ENCODE peak calls at places on chromosomes 16 and 17, in seven cellular contexts. X is C1 segment of cervical spinal cord; G is skeletal muscle cell; A is A172; D is transverse colon; R is HS-27A; I is CD8-positive, alpha-beta memory T cell. M is an unnamed sample.

GRCh38 chr16:29674188-29674587 is 4.8 kb upstream of the QPRT start:
- DNase-seq in X (peak), G (no peak), A (no peak), D (peak), R (no peak), I (no peak), M (no peak)

GRCh38 chr17:50534222-50534978 is 1.9 kb downstream of the EPN3 start:
- DNase-seq in X (no peak), G (no peak), A (no peak), D (peak), R (no peak), I (no peak), M (no peak)

GRCh38 chr16:16992986-16993783 is 477.6 kb downstream of the XYLT1 start:
- DNase-seq in X (no peak), G (no peak), A (no peak), D (no peak), R (no peak), I (no peak), M (no peak)

GRCh38 chr17:58332720-58333395 is 4.3 kb upstream of the TSPOAP1 start:
- DNase-seq in X (no peak), G (no peak), A (no peak), D (no peak), R (no peak), I (no peak), M (no peak)

GRCh38 chr16:3282747-3283524 is at the start of gene ZNF263:
- DNase-seq in X (peak), G (peak), A (peak), D (peak), R (peak), I (peak), M (peak)

GRCh38 chr17:68600881-68601564 is at the start of gene FAM20A:
- DNase-seq in X (no peak), G (no peak), A (no peak), D (peak), R (no peak), I (no peak), M (no peak)

GRCh38 chr17:75111777-75112176 is 2.0 kb downstream of the ARMC7 start:
- DNase-seq in X (no peak), G (no peak), A (no peak), D (no peak), R (no peak), I (no peak), M (no peak)

GRCh38 chr17:2421315-2422147 is 20.7 kb upstream of the MNT start:
- DNase-seq in X (no peak), G (no peak), A (no peak), D (no peak), R (no peak), I (no peak), M (no peak)

GRCh38 chr17:50621562-50621961 is 13.1 kb upstream of the ABCC3 start:
- DNase-seq in X (no peak), G (peak), A (no peak), D (no peak), R (no peak), I (no peak), M (no peak)

GRCh38 chr17:57935833-57936807 is 19.1 kb downstream of the CUEDC1 start:
- DNase-seq in X (peak), G (no peak), A (peak), D (peak), R (no peak), I (no peak), M (no peak)

GRCh38 chr17:75110307-75110937 is 653 bp downstream of the ARMC7 start:
- DNase-seq in X (no peak), G (no peak), A (no peak), D (peak), R (no peak), I (no peak), M (no peak)

GRCh38 chr17:49595980-49596379 is 20.3 kb downstream of the NXPH3 start:
- DNase-seq in X (no peak), G (no peak), A (no peak), D (no peak), R (no peak), I (no peak), M (no peak)

GRCh38 chr16:77744136-77744535 is 21.8 kb downstream of the NUDT7 start:
- DNase-seq in X (no peak), G (no peak), A (no peak), D (no peak), R (no peak), I (no peak), M (no peak)

GRCh38 chr17:32445075-32445427 is 741 bp downstream of the PSMD11 start:
- DNase-seq in X (no peak), G (no peak), A (peak), D (peak), R (no peak), I (peak), M (peak)

GRCh38 chr16:89700649-89701424 is 668 bp downstream of the SPATA2L start:
- DNase-seq in X (no peak), G (no peak), A (no peak), D (peak), R (no peak), I (peak), M (no peak)

GRCh38 chr17:49387374-49388289 is 25.6 kb upstream of the ZNF652 start:
- DNase-seq in X (no peak), G (no peak), A (no peak), D (no peak), R (no peak), I (peak), M (no peak)

GRCh38 chr17:9244066-9245052 is 223.0 kb downstream of the NTN1 start:
- DNase-seq in X (no peak), G (no peak), A (no peak), D (peak), R (no peak), I (no peak), M (no peak)

GRCh38 chr17:2343421-2343820 is 6.1 kb downstream of the SGSM2 start:
- DNase-seq in X (no peak), G (no peak), A (no peak), D (peak), R (no peak), I (no peak), M (no peak)

GRCh38 chr17:38740016-38740415 is 8.1 kb downstream of the PCGF2 start:
- DNase-seq in X (no peak), G (no peak), A (no peak), D (no peak), R (no peak), I (no peak), M (no peak)

GRCh38 chr17:29401237-29401636 is 11.1 kb downstream of the TAOK1 start:
- DNase-seq in X (no peak), G (no peak), A (no peak), D (no peak), R (no peak), I (no peak), M (no peak)

GRCh38 chr16:18003033-18003432 is 333.5 kb downstream of the NPIPA8 start:
- DNase-seq in X (no peak), G (no peak), A (no peak), D (no peak), R (no peak), I (no peak), M (no peak)

GRCh38 chr17:79874329-79874981 is 35.2 kb upstream of the CBX4 start:
- DNase-seq in X (no peak), G (no peak), A (peak), D (no peak), R (no peak), I (no peak), M (no peak)

GRCh38 chr17:57107498-57108101 is 22.6 kb downstream of the AKAP1 start:
- DNase-seq in X (no peak), G (no peak), A (peak), D (peak), R (no peak), I (no peak), M (no peak)

GRCh38 chr16:383326-384020 is 1.7 kb upstream of the PGAP6 start:
- DNase-seq in X (no peak), G (no peak), A (no peak), D (peak), R (no peak), I (peak), M (no peak)

GRCh38 chr17:49249292-49249794 is 18.8 kb upstream of the PHOSPHO1 start:
- DNase-seq in X (no peak), G (no peak), A (peak), D (no peak), R (no peak), I (no peak), M (no peak)

GRCh38 chr17:81039854-81040758 is 5.2 kb downstream of the BAIAP2 start:
- DNase-seq in X (no peak), G (no peak), A (peak), D (no peak), R (no peak), I (no peak), M (no peak)

GRCh38 chr17:44591223-44591622 is 33.9 kb downstream of the FZD2 start:
- DNase-seq in X (no peak), G (no peak), A (no peak), D (no peak), R (no peak), I (no peak), M (no peak)

GRCh38 chr17:57595426-57595825 is 149.7 kb downstream of the CCDC182 start:
- DNase-seq in X (no peak), G (no peak), A (no peak), D (no peak), R (no peak), I (no peak), M (no peak)

GRCh38 chr16:28846933-28847273 is 755 bp upstream of the TUFM start:
- DNase-seq in X (peak), G (no peak), A (no peak), D (no peak), R (no peak), I (no peak), M (no peak)

GRCh38 chr17:6548578-6549330 is 7.6 kb downstream of the PITPNM3 start:
- DNase-seq in X (no peak), G (no peak), A (no peak), D (peak), R (no peak), I (no peak), M (no peak)

GRCh38 chr17:3750926-3751325 is 27.2 kb downstream of the HASPIN start:
- DNase-seq in X (no peak), G (no peak), A (no peak), D (peak), R (no peak), I (no peak), M (no peak)

GRCh38 chr17:11511696-11512095 is 86.6 kb upstream of the DNAH9 start:
- DNase-seq in X (no peak), G (no peak), A (no peak), D (peak), R (no peak), I (no peak), M (no peak)